ENCODE peak calls at places on chromosomes 2 and 18, in seven cellular contexts. T is BE2C, H is GM23338, M is PC-9, C is Panc1, S is mammary epithelial cell, A is pancreas. E is an unnamed sample.

GRCh38 chr2:117190856-117191255 is 623.6 kb upstream of the DDX18 start:
- DNase-seq in S (no peak), A (no peak), C (no peak), M (no peak), T (no peak), H (no peak), E (no peak)

GRCh38 chr18:48589797-48590519 is 51.1 kb downstream of the CTIF start:
- DNase-seq in T (peak; percentile 69), S (no peak), M (no peak), H (no peak), A (peak; percentile 67), C (no peak), E (peak; percentile 86)

GRCh38 chr2:194352505-194352904 is 1304.5 kb upstream of the SLC39A10 start:
- DNase-seq in T (no peak), A (no peak), M (no peak), S (no peak), C (no peak), H (no peak), E (no peak)

GRCh38 chr2:111028720-111029119 is 92.0 kb upstream of the BCL2L11 start:
- DNase-seq in T (no peak), C (no peak), H (peak; percentile 9), A (no peak), M (no peak), S (peak; percentile 23), E (no peak)

GRCh38 chr2:96798733-96799622 is 17.1 kb upstream of the CNNM3 start:
- DNase-seq in A (no peak), C (no peak), T (no peak), S (no peak), H (no peak), M (no peak), E (peak; percentile 39)

GRCh38 chr2:8149985-8150547 is 531.8 kb upstream of the ID2 start:
- DNase-seq in S (no peak), H (peak; percentile 25), T (no peak), A (no peak), C (no peak), M (no peak), E (no peak)

GRCh38 chr2:112814278-112814677 is 22.3 kb downstream of the IL1B start:
- DNase-seq in T (no peak), M (peak; percentile 22), S (peak; percentile 93), A (no peak), C (no peak), H (peak; percentile 81), E (no peak)

GRCh38 chr2:156826342-156826933 is 390.3 kb downstream of the GPD2 start:
- DNase-seq in A (no peak), C (no peak), T (no peak), M (no peak), S (peak; percentile 1), H (no peak), E (no peak)

GRCh38 chr2:230877131-230877736 is 12.5 kb downstream of the ITM2C start:
- DNase-seq in A (no peak), S (no peak), H (no peak), C (no peak), T (no peak), M (no peak), E (no peak)

GRCh38 chr2:3443685-3444084 is 64.2 kb downstream of the TRAPPC12 start:
- DNase-seq in T (no peak), H (peak; percentile 60), S (no peak), A (no peak), M (no peak), C (no peak), E (no peak)

GRCh38 chr2:73175663-73176204 is 26.6 kb upstream of the NOTO start:
- DNase-seq in S (peak; percentile 9), A (peak; percentile 94), M (peak; percentile 54), C (no peak), H (peak; percentile 82), T (peak; percentile 72), E (peak; percentile 84)

GRCh38 chr2:234286118-234286598 is 210.7 kb downstream of the ARL4C start:
- DNase-seq in M (no peak), A (no peak), T (no peak), C (no peak), H (no peak), S (no peak), E (no peak)

GRCh38 chr2:105597011-105597830 is 147.5 kb upstream of the NCK2 start:
- DNase-seq in A (no peak), T (no peak), H (no peak), C (no peak), S (no peak), M (no peak), E (no peak)

GRCh38 chr2:227106845-227107759 is 56.9 kb downstream of the COL4A4 start:
- DNase-seq in C (peak; percentile 63), H (peak; percentile 90), S (peak; percentile 30), M (peak; percentile 50), T (peak; percentile 60), A (no peak), E (no peak)

DNA sequence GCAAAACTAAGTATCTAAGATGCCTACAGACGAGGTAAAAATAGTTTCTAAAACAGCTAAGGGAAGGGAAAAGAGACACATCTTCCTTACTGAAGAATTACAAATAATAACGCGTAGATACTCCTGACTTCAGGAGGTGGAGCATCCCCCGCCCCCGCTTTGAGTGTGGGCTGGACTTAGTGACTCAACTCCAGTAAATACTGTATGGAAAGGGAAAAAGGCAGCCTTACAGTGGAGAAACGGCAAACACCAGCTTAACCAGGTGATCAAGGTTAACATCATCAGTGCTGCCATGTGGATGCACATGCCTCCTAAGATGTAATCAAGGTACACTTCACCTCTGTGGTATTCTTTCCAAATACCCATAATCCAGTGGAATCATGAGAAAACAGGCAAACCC is 47.9 kb downstream of the HADHB start:
- DNase-seq in C (no peak), S (peak; percentile 92), H (peak; percentile 36), T (no peak), A (no peak), M (peak; percentile 37), E (no peak)
- H3K4me3 ChIP-seq in C (no peak overlapping the region), S (no peak overlapping the region), H (no peak overlapping the region), T (no peak overlapping the region), A (no peak overlapping the region), M (no peak overlapping the region), E (no peak overlapping the region)

GRCh38 chr2:232325324-232326273 is 53.0 kb upstream of the ALPP start:
- DNase-seq in A (peak; percentile 89), C (no peak), H (peak; percentile 49), M (peak; percentile 64), T (peak; percentile 65), S (no peak), E (peak; percentile 81)
- TF ChIP-seq CTCF in A (peak; percentile 63), C (peak; percentile 87), H (peak; percentile 66), M (peak; percentile 79), T (peak; percentile 42), S (peak; percentile 7), E (peak; percentile 73)

GRCh38 chr2:239671916-239672849 is 271.4 kb upstream of the HDAC4 start:
- DNase-seq in A (no peak), T (no peak), S (no peak), M (no peak), H (no peak), C (no peak), E (no peak)

GRCh38 chr2:239674981-239675855 is 274.4 kb upstream of the HDAC4 start:
- DNase-seq in S (no peak), A (peak; percentile 39), T (no peak), H (no peak), C (no peak), M (no peak), E (no peak)

GRCh38 chr2:239671471-239671870 is 270.7 kb upstream of the HDAC4 start:
- DNase-seq in H (no peak), M (no peak), S (no peak), T (no peak), A (no peak), C (no peak), E (no peak)

GRCh38 chr2:239674101-239674980 is 273.5 kb upstream of the HDAC4 start:
- DNase-seq in M (no peak), T (no peak), S (no peak), C (no peak), H (no peak), A (peak; percentile 30), E (no peak)

DNA sequence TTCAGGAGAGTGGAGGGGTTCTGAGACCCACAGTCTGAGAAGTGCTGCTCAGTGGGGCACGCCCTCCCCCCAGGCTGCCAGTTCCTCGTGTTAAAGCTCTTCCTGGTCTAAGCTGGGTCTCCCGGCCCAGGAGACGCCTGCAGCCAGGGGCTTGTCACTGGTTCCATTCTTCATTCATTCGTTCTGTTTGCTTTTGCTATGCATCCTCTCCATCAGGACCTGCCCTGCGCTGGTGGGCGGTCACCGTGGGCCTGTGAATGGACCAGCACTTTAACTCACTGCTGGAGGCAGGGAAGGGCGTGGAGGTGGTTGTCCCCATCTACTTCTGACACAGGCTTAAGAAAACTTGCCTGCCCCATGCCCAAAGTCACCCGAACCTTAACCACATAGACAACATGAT is 272.8 kb upstream of the HDAC4 start:
- DNase-seq in H (no peak), M (no peak), S (no peak), C (no peak), T (no peak), A (peak; percentile 29), E (no peak)
- H3K4me1 ChIP-seq in H (no peaks in the 10 kb centered on the region), M (no peaks in the 10 kb centered on the region), S (no peaks in the 10 kb centered on the region), C (no peaks in the 10 kb centered on the region), T (no peaks in the 10 kb centered on the region), A (no peaks in the 10 kb centered on the region), E (no peaks in the 10 kb centered on the region)

DNA sequence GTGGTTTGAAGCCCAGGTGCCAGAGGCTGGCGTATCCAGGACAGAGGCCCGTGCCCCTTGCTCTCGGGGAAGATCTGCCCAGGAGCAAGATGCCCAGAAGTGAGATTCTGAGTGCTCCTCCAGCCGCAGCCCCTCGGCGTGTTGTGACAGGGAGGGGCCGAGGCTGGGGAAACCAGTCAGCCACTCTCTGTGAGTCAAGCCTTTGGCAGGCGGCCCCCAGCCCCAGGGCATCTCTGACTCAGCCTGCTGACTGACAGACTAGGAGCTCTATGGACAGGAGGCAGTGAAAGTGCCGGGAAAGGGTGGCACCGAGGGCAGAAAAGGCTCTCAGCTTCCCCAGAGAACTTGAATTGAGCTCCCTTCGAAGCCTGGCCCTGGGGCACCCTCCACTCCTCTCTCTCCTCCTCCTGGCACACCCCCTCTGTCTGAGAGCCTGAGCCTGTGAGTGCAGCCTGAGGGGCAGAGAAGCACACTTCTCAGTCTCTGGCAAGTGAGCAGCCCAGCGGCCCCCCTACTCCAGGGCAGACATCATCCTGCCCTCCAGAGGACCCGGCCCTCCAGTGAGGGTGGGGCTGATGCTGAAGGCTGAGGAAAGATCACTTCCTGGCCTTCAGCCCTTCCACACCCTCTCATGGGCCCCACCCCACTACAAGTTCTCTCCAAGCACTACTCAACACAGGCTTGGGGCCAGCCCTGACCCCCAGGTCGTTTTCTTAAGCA is 32.1 kb downstream of the CYP26B1 start:
- DNase-seq in H (no peak), S (peak; percentile 98), C (peak; percentile 58), T (peak; percentile 63), M (peak; percentile 99), A (peak; percentile 47), E (no peak)
- H3K4me3 ChIP-seq in H (no peak overlapping the region), S (no peak overlapping the region), C (peak overlapping the region; percentile 15), T (no peak overlapping the region), M (peak overlapping the region; percentile 4), A (no peak overlapping the region), E (no peak overlapping the region)

E was measured in psoas muscle.